ENCODE peak calls at places on chromosomes 7 and 10, in seven cellular contexts. M is spleen, I is K562, E is thyroid gland, H is heart left ventricle, Z is body of pancreas, N is Peyer's patch. R is an unnamed sample.
A peak's percentile ranks its signal among the peaks of the same experiment; 100 is the strongest.

GRCh38 chr7:159143780-159144755 is 599 bp downstream of the VIPR2 start:
- DNase-seq in N (no peak), Z (peak; percentile 39), H (no peak), I (no peak), E (no peak), M (peak; percentile 74), R (no peak)

GRCh38 chr7:80232969-80233724 is 98.5 kb downstream of the GNAI1 start:
- DNase-seq in I (no peak), H (no peak), Z (peak; percentile 13), E (no peak), M (no peak), N (no peak), R (no peak)

GRCh38 chr7:135235841-135236240 is 2.2 kb downstream of the STRA8 start:
- DNase-seq in N (no peak), H (no peak), E (no peak), I (no peak), Z (no peak), M (no peak), R (no peak)

GRCh38 chr10:31704195-31704594 is 224.4 kb downstream of the ARHGAP12 start:
- DNase-seq in H (no peak), N (no peak), Z (no peak), M (no peak), I (no peak), E (peak; percentile 12), R (no peak)

GRCh38 chr10:71575446-71575845 is 144.1 kb downstream of the C10orf105 start:
- DNase-seq in E (peak; percentile 75), Z (no peak), N (no peak), I (no peak), H (peak; percentile 32), M (no peak), R (no peak)

GRCh38 chr7:43430412-43430811 is 152.5 kb upstream of the STK17A start:
- DNase-seq in E (no peak), M (no peak), I (no peak), H (no peak), N (no peak), Z (no peak), R (peak; percentile 12)

GRCh38 chr7:7653568-7654187 is 13.1 kb downstream of the UMAD1 start:
- DNase-seq in N (no peak), E (no peak), Z (no peak), I (peak; percentile 67), H (no peak), M (no peak), R (peak; percentile 72)

GRCh38 chr10:9004736-9005135 is 950.2 kb downstream of the GATA3 start:
- DNase-seq in H (no peak), M (no peak), N (no peak), E (no peak), Z (no peak), I (no peak), R (no peak)

GRCh38 chr7:112452102-112452888 is 2.0 kb downstream of the IFRD1 start:
- DNase-seq in E (peak; percentile 47), I (peak; percentile 70), Z (peak; percentile 46), N (no peak), H (peak; percentile 56), M (no peak), R (peak; percentile 34)
- TF ChIP-seq POLR2A in E (peak; percentile 28), I (no peak), Z (no peak), N (no peak), H (no peak), M (no peak), R (no peak)

GRCh38 chr7:132785861-132786260 is 209.6 kb upstream of the PLXNA4 start:
- DNase-seq in M (no peak), H (no peak), Z (no peak), I (no peak), N (no peak), E (no peak), R (no peak)
- TF ChIP-seq POLR2A in M (no peak), H (no peak), Z (no peak), I (no peak), N (no peak), E (no peak), R (no peak)

GRCh38 chr7:26198133-26198780 is 2.3 kb downstream of the HNRNPA2B1 start:
- DNase-seq in E (no peak), I (peak; percentile 47), H (no peak), N (no peak), M (no peak), Z (no peak), R (peak; percentile 75)

GRCh38 chr7:26200113-26200443 is 468 bp downstream of the HNRNPA2B1 start:
- DNase-seq in N (peak; percentile 75), H (peak; percentile 82), M (peak; percentile 93), E (peak; percentile 74), I (peak; percentile 77), Z (peak; percentile 71), R (peak; percentile 90)

GRCh38 chr7:26200444-26201260 is at the start of gene HNRNPA2B1:
- DNase-seq in N (peak; percentile 97), Z (peak; percentile 99), H (peak; percentile 95), I (peak; percentile 98), E (peak; percentile 98), M (peak; percentile 99), R (peak; percentile 99)

GRCh38 chr7:26198781-26199169 is 1.8 kb downstream of the HNRNPA2B1 start:
- DNase-seq in Z (no peak), N (no peak), I (no peak), H (no peak), M (no peak), E (no peak), R (no peak)

DNA sequence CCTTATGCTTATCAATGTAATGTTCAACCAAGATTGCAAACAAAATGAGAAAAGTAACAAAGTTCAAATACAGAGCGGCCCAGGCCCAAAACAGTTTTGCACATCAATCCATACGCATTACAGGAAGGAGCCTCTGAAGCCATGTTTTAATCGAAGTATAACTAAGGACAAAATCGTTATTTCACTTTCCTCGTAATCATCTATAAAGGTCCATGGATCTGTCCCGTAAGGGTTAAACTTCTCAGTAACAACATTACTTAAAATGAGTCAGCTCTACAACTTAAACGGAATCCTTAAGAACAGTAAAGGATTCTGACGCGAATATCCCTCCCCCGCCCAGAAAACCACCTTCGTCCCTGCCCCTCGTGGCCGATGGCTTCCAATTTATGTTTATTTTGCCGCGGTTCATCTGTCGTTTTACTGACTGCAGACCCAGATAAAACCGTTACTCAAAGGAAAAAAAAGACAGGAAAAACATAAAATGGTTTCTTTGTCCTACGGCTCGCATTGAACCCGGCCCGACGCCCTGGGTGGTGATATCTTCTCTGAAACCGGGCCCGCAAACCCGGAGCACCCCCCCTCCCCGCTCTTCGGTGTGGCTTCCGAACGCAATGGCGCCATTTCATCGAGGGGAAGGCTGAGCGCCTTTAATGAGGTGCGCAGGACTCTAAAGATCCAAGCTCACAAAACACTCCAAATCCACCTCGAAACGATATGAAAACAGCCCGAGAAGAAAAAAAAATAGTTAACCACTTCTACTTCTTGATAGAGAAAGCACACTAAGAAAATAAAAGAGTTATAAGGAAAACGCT is 1.0 kb downstream of the HNRNPA2B1 start:
- DNase-seq in E (peak; percentile 76), M (peak; percentile 92), N (peak; percentile 74), I (peak; percentile 83), H (peak; percentile 72), Z (peak; percentile 80), R (peak; percentile 72)
- TF ChIP-seq POLR2A in E (peak; percentile 69), M (no peak), N (no peak), I (no peak), H (no peak), Z (no peak), R (no peak)

GRCh38 chr10:121597504-121598241 is 571 bp downstream of the FGFR2 start:
- DNase-seq in E (peak; percentile 49), I (no peak), N (no peak), Z (no peak), H (no peak), M (no peak), R (no peak)

GRCh38 chr10:121596668-121597503 is 1.4 kb downstream of the FGFR2 start:
- DNase-seq in N (no peak), H (no peak), Z (peak; percentile 38), I (no peak), E (peak; percentile 83), M (no peak), R (no peak)

GRCh38 chr10:121601458-121601857 is 3.2 kb upstream of the FGFR2 start:
- DNase-seq in H (no peak), I (no peak), E (no peak), N (no peak), Z (no peak), M (no peak), R (no peak)

GRCh38 chr10:121595806-121596667 is 2.2 kb downstream of the FGFR2 start:
- DNase-seq in Z (peak; percentile 15), M (no peak), H (no peak), I (no peak), N (no peak), E (peak; percentile 62), R (no peak)

DNA sequence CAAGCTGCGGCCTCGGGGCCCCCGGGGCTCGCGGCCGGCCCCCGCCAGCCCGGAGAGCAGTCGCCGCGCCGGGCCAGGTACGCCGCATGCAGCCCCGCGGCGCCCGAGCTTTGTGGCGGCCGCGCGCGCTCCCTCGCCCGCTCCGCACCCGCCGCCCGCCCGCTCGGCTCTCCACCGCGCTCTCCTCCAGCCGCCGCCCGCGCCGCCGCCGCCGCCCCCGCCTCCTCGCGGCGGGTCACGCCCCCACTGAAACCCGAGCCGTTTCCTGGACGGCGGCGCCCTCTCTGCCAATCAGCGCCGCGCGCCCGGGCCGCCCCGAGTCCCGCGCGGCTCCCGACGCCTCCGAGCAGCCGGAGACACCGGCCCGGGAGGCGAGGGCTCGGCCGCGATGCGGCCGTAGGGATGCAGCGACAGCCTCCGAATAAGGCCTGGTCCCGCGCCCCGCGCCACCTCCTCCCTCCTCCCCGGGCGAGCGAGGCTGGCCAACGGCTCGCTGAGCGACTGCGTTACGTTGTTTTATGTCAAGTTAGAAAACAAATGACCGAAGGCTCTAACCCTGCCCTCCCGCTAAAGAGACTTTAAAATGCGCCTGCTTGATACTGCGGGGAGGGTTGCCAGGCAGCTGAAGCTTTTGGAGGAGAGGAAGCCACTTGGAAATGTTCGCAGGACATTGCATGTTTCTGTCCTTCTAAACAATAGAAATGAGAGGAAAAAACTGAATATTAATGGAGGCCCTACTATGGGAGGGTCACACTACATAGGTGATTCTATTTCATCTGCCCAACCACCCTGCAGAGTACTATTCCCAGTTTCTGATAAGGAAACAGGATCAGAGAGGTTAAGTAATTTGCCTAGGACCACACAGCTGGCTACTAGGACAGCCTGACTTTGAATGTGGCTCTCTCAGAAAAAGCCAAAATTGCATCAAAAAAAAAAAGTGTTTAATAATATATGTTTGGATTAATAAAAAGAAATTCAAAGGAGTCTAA is at the start of gene FGFR2:
- DNase-seq in Z (peak; percentile 81), N (peak; percentile 20), E (peak; percentile 91), H (peak; percentile 75), M (no peak), I (peak; percentile 68), R (peak; percentile 56)
- TF ChIP-seq POLR2A in Z (peak; percentile 51), N (peak; percentile 25), E (peak; percentile 97), H (peak; percentile 17), M (no peak), I (no peak), R (no peak)

GRCh38 chr7:29278362-29279070 is 83.9 kb downstream of the CHN2 start:
- DNase-seq in Z (no peak), N (no peak), M (no peak), I (no peak), H (no peak), E (no peak), R (no peak)
- TF ChIP-seq POLR2A in Z (no peak), N (no peak), M (no peak), I (no peak), H (no peak), E (no peak), R (no peak)

DNA sequence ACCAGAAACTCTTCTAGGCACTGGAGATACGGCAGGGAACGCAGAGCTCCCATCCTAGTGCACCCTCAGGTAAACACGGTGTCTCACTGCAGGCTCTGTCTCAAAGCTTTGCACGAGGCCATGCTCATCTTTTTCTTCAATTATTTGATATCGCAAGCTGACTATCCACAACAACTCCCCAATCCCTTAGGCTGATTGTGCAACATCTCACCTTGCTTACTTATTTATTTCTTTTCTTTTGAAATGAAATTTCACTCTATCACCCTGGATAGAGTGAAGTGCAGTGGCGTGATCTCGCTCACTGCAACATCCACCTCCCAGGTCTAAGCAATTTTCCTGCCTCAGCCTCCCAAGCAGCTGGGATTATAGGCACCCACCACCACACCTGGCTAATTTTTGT is 12.4 kb downstream of the ITIH2 start:
- DNase-seq in H (no peak), M (no peak), N (no peak), E (no peak), Z (no peak), I (no peak), R (no peak)
- TF ChIP-seq POLR2A in H (no peak), M (no peak), N (no peak), E (no peak), Z (no peak), I (no peak), R (no peak)